ENCODE peak calls at places on chromosomes 2 and 18, in four cellular contexts. One of them, this sample, is unnamed.

GRCh38 chr18:23835076-23835475 is 145.8 kb downstream of the LAMA3 start:
- DNase-seq in iPS-NIHi11: no peak
- DNase-seq in stimulated activated CD8-positive, alpha-beta memory T cell treated with anti-CD3 and anti-CD28 coated beads, Interleukin-15, amount 100 ng/mL, for 48 hours: no peak
- DNase-seq in cardiac muscle cell: peak
- DNase-seq in this sample: no peak

GRCh38 chr2:239202836-239203235 is 198.0 kb downstream of the HDAC4 start:
- DNase-seq in iPS-NIHi11: no peak
- DNase-seq in stimulated activated CD8-positive, alpha-beta memory T cell treated with anti-CD3 and anti-CD28 coated beads, Interleukin-15, amount 100 ng/mL, for 48 hours: no peak
- DNase-seq in cardiac muscle cell: no peak
- DNase-seq in this sample: no peak

GRCh38 chr2:12890481-12890980 is 173.8 kb downstream of the TRIB2 start:
- DNase-seq in iPS-NIHi11: no peak
- DNase-seq in stimulated activated CD8-positive, alpha-beta memory T cell treated with anti-CD3 and anti-CD28 coated beads, Interleukin-15, amount 100 ng/mL, for 48 hours: no peak
- DNase-seq in cardiac muscle cell: no peak
- DNase-seq in this sample: no peak

GRCh38 chr18:80225685-80226084 is 21.6 kb downstream of the PARD6G start:
- DNase-seq in iPS-NIHi11: no peak
- DNase-seq in stimulated activated CD8-positive, alpha-beta memory T cell treated with anti-CD3 and anti-CD28 coated beads, Interleukin-15, amount 100 ng/mL, for 48 hours: no peak
- DNase-seq in cardiac muscle cell: no peak
- DNase-seq in this sample: no peak

GRCh38 chr2:222797308-222797707 is 63.5 kb upstream of the ACSL3 start:
- DNase-seq in iPS-NIHi11: peak
- DNase-seq in stimulated activated CD8-positive, alpha-beta memory T cell treated with anti-CD3 and anti-CD28 coated beads, Interleukin-15, amount 100 ng/mL, for 48 hours: no peak
- DNase-seq in cardiac muscle cell: peak
- DNase-seq in this sample: peak

GRCh38 chr2:232588680-232589585 is 38.4 kb downstream of the EIF4E2 start:
- DNase-seq in iPS-NIHi11: peak
- DNase-seq in stimulated activated CD8-positive, alpha-beta memory T cell treated with anti-CD3 and anti-CD28 coated beads, Interleukin-15, amount 100 ng/mL, for 48 hours: no peak
- DNase-seq in cardiac muscle cell: peak
- DNase-seq in this sample: no peak

GRCh38 chr18:58900015-58900649 is 35.5 kb downstream of the ZNF532 start:
- DNase-seq in iPS-NIHi11: no peak
- DNase-seq in stimulated activated CD8-positive, alpha-beta memory T cell treated with anti-CD3 and anti-CD28 coated beads, Interleukin-15, amount 100 ng/mL, for 48 hours: no peak
- DNase-seq in cardiac muscle cell: peak
- DNase-seq in this sample: no peak

GRCh38 chr2:16939771-16940170 is 274.1 kb upstream of the CYRIA start:
- DNase-seq in iPS-NIHi11: no peak
- DNase-seq in stimulated activated CD8-positive, alpha-beta memory T cell treated with anti-CD3 and anti-CD28 coated beads, Interleukin-15, amount 100 ng/mL, for 48 hours: no peak
- DNase-seq in cardiac muscle cell: no peak
- DNase-seq in this sample: no peak

GRCh38 chr2:155266109-155266508 is 567.6 kb downstream of the KCNJ3 start:
- DNase-seq in iPS-NIHi11: no peak
- DNase-seq in stimulated activated CD8-positive, alpha-beta memory T cell treated with anti-CD3 and anti-CD28 coated beads, Interleukin-15, amount 100 ng/mL, for 48 hours: no peak
- DNase-seq in cardiac muscle cell: no peak
- DNase-seq in this sample: no peak

GRCh38 chr2:19021100-19021476 is 337.3 kb downstream of the OSR1 start:
- DNase-seq in iPS-NIHi11: peak
- DNase-seq in stimulated activated CD8-positive, alpha-beta memory T cell treated with anti-CD3 and anti-CD28 coated beads, Interleukin-15, amount 100 ng/mL, for 48 hours: no peak
- DNase-seq in cardiac muscle cell: peak
- DNase-seq in this sample: no peak

GRCh38 chr2:240622631-240623235 is 2.5 kb upstream of the GPR35 start:
- DNase-seq in iPS-NIHi11: no peak
- DNase-seq in stimulated activated CD8-positive, alpha-beta memory T cell treated with anti-CD3 and anti-CD28 coated beads, Interleukin-15, amount 100 ng/mL, for 48 hours: no peak
- DNase-seq in cardiac muscle cell: peak
- DNase-seq in this sample: no peak

GRCh38 chr18:31325051-31325450 is 7.1 kb downstream of the DSG1 start:
- DNase-seq in iPS-NIHi11: no peak
- DNase-seq in stimulated activated CD8-positive, alpha-beta memory T cell treated with anti-CD3 and anti-CD28 coated beads, Interleukin-15, amount 100 ng/mL, for 48 hours: no peak
- DNase-seq in cardiac muscle cell: peak
- DNase-seq in this sample: no peak

GRCh38 chr18:21739604-21740473 is 753 bp upstream of the MIB1 start:
- DNase-seq in iPS-NIHi11: no peak
- DNase-seq in stimulated activated CD8-positive, alpha-beta memory T cell treated with anti-CD3 and anti-CD28 coated beads, Interleukin-15, amount 100 ng/mL, for 48 hours: no peak
- DNase-seq in cardiac muscle cell: peak
- DNase-seq in this sample: peak

GRCh38 chr2:16225545-16225944 is 285.2 kb downstream of the MYCN start:
- DNase-seq in iPS-NIHi11: no peak
- DNase-seq in stimulated activated CD8-positive, alpha-beta memory T cell treated with anti-CD3 and anti-CD28 coated beads, Interleukin-15, amount 100 ng/mL, for 48 hours: no peak
- DNase-seq in cardiac muscle cell: no peak
- DNase-seq in this sample: no peak

GRCh38 chr2:215796160-215796559 is 217.2 kb downstream of the MREG start:
- DNase-seq in iPS-NIHi11: no peak
- DNase-seq in stimulated activated CD8-positive, alpha-beta memory T cell treated with anti-CD3 and anti-CD28 coated beads, Interleukin-15, amount 100 ng/mL, for 48 hours: no peak
- DNase-seq in cardiac muscle cell: peak
- DNase-seq in this sample: no peak

GRCh38 chr2:236544362-236544761 is 25.3 kb upstream of the ACKR3 start:
- DNase-seq in iPS-NIHi11: no peak
- DNase-seq in stimulated activated CD8-positive, alpha-beta memory T cell treated with anti-CD3 and anti-CD28 coated beads, Interleukin-15, amount 100 ng/mL, for 48 hours: no peak
- DNase-seq in cardiac muscle cell: no peak
- DNase-seq in this sample: no peak

GRCh38 chr18:32358075-32358474 is 112.6 kb downstream of the GAREM1 start:
- DNase-seq in iPS-NIHi11: peak
- DNase-seq in stimulated activated CD8-positive, alpha-beta memory T cell treated with anti-CD3 and anti-CD28 coated beads, Interleukin-15, amount 100 ng/mL, for 48 hours: no peak
- DNase-seq in cardiac muscle cell: no peak
- DNase-seq in this sample: peak

GRCh38 chr2:39119732-39120520 is 925 bp downstream of the SOS1 start:
- DNase-seq in iPS-NIHi11: peak
- DNase-seq in stimulated activated CD8-positive, alpha-beta memory T cell treated with anti-CD3 and anti-CD28 coated beads, Interleukin-15, amount 100 ng/mL, for 48 hours: peak
- DNase-seq in cardiac muscle cell: peak
- DNase-seq in this sample: peak

GRCh38 chr2:38380397-38381130 is 3.5 kb upstream of the ATL2 start:
- DNase-seq in iPS-NIHi11: no peak
- DNase-seq in stimulated activated CD8-positive, alpha-beta memory T cell treated with anti-CD3 and anti-CD28 coated beads, Interleukin-15, amount 100 ng/mL, for 48 hours: no peak
- DNase-seq in cardiac muscle cell: peak
- DNase-seq in this sample: no peak

This sample was measured in GM23338.